ENCODE peak calls at places on chromosomes 1 and 21, in six cellular contexts. One of them, this sample, is unnamed.

GRCh38 chr21:41589131-41589530 is 81.2 kb upstream of the TMPRSS2 start:
- DNase-seq in brain microvascular endothelial cell: no peak
- DNase-seq in pancreas: no peak
- DNase-seq in fibroblast of mammary gland: no peak
- DNase-seq in A549: no peak
- DNase-seq in B cell: no peak
- DNase-seq in this sample: no peak

GRCh38 chr1:194372266-194372665 is 1185.9 kb upstream of the B3GALT2 start:
- DNase-seq in fibroblast of mammary gland: no peak
- DNase-seq in brain microvascular endothelial cell: no peak
- DNase-seq in A549: no peak
- DNase-seq in pancreas: no peak
- DNase-seq in B cell: no peak
- DNase-seq in this sample: no peak

GRCh38 chr1:101073836-101074235 is 48.3 kb upstream of the DPH5 start:
- DNase-seq in brain microvascular endothelial cell: no peak
- DNase-seq in fibroblast of mammary gland: no peak
- DNase-seq in pancreas: no peak
- DNase-seq in A549: no peak
- DNase-seq in B cell: no peak
- DNase-seq in this sample: no peak

GRCh38 chr1:91798741-91799140 is 87.2 kb downstream of the TGFBR3 start:
- DNase-seq in B cell: no peak
- DNase-seq in fibroblast of mammary gland: peak; percentile 76
- DNase-seq in brain microvascular endothelial cell: no peak
- DNase-seq in A549: no peak
- DNase-seq in pancreas: no peak
- DNase-seq in this sample: no peak

GRCh38 chr21:24583473-24583872 is 1023.8 kb downstream of the MRPL39 start:
- DNase-seq in pancreas: no peak
- DNase-seq in A549: no peak
- DNase-seq in B cell: no peak
- DNase-seq in fibroblast of mammary gland: no peak
- DNase-seq in brain microvascular endothelial cell: no peak
- DNase-seq in this sample: no peak

GRCh38 chr1:246004281-246004680 is 502.8 kb downstream of the SMYD3 start:
- DNase-seq in B cell: no peak
- DNase-seq in brain microvascular endothelial cell: no peak
- DNase-seq in A549: no peak
- DNase-seq in pancreas: no peak
- DNase-seq in fibroblast of mammary gland: no peak
- DNase-seq in this sample: no peak

GRCh38 chr1:43552813-43553212 is 22.1 kb downstream of the PTPRF start:
- DNase-seq in pancreas: peak; percentile 77
- DNase-seq in brain microvascular endothelial cell: no peak
- DNase-seq in B cell: no peak
- DNase-seq in A549: no peak
- DNase-seq in fibroblast of mammary gland: peak; percentile 22
- DNase-seq in this sample: no peak

GRCh38 chr1:17798799-17799382 is 43.8 kb downstream of the ACTL8 start:
- DNase-seq in fibroblast of mammary gland: no peak
- DNase-seq in A549: no peak
- DNase-seq in pancreas: no peak
- DNase-seq in brain microvascular endothelial cell: no peak
- DNase-seq in B cell: no peak
- DNase-seq in this sample: no peak

GRCh38 chr1:162300057-162300917 is 76.4 kb downstream of the SPATA46 start:
- DNase-seq in pancreas: no peak
- DNase-seq in brain microvascular endothelial cell: no peak
- DNase-seq in A549: no peak
- DNase-seq in B cell: no peak
- DNase-seq in fibroblast of mammary gland: no peak
- DNase-seq in this sample: no peak
- TF ChIP-seq CTCF in pancreas: no peak
- TF ChIP-seq CTCF in brain microvascular endothelial cell: no peak
- TF ChIP-seq CTCF in A549: no peak
- TF ChIP-seq CTCF in B cell: no peak
- TF ChIP-seq CTCF in fibroblast of mammary gland: no peak
- TF ChIP-seq CTCF in this sample: no peak

GRCh38 chr1:12206238-12206637 is 23.6 kb upstream of the VPS13D start:
- DNase-seq in A549: no peak
- DNase-seq in brain microvascular endothelial cell: no peak
- DNase-seq in pancreas: no peak
- DNase-seq in B cell: no peak
- DNase-seq in fibroblast of mammary gland: no peak
- DNase-seq in this sample: no peak

GRCh38 chr1:12204140-12204539 is 25.7 kb upstream of the VPS13D start:
- DNase-seq in A549: no peak
- DNase-seq in fibroblast of mammary gland: no peak
- DNase-seq in B cell: peak; percentile 60
- DNase-seq in pancreas: no peak
- DNase-seq in brain microvascular endothelial cell: no peak
- DNase-seq in this sample: peak; percentile 65

GRCh38 chr1:12203216-12204007 is 26.4 kb upstream of the VPS13D start:
- DNase-seq in A549: no peak
- DNase-seq in brain microvascular endothelial cell: no peak
- DNase-seq in B cell: no peak
- DNase-seq in fibroblast of mammary gland: no peak
- DNase-seq in pancreas: no peak
- DNase-seq in this sample: no peak

GRCh38 chr1:12206792-12207424 is 22.9 kb upstream of the VPS13D start:
- DNase-seq in A549: no peak
- DNase-seq in pancreas: no peak
- DNase-seq in B cell: no peak
- DNase-seq in brain microvascular endothelial cell: no peak
- DNase-seq in fibroblast of mammary gland: no peak
- DNase-seq in this sample: no peak

DNA sequence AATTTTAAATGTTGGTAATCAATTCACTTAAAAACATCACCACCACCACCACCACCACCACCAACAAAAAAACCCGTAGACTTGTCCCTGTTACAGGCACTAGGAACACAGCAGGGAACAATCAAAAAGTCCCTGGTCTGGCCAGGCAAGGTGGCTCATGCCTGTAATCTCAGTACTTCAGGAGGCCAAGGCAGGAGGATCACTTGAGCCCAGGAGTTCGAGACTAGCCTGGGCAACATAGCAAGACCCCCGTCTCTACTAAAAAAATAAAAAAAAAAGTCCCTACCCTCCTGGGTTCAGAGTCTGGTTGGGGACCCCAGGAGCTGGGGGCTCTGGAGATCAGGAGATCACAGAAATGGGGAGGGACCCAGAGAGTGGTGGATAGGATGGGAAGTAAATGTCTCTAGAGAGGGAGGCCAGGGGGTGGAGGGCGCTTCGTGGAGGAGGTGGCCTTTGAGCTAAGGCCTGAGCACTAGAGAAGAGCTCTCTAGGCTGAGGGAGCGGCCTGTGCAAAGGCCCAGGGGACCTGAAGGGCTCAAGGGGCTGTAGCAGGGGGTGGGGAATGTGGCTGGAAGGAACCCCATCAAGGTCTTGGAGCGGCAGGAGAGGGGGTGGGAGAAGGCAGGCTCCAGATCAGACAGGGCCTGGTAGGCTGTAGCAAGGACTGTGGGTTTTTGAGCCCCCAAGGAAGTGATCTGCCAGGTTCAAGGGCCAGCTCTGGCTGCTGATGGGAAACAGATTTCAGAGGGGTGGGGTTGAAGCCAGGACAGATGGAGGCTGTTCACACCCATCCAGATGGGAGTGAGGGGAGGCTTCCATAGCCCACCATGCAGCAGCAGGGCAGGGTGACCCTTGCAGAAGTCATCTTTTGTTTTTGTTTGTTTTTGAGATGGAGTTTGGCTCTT is 24.8 kb upstream of the VPS13D start:
- DNase-seq in fibroblast of mammary gland: no peak
- DNase-seq in B cell: no peak
- DNase-seq in A549: no peak
- DNase-seq in pancreas: no peak
- DNase-seq in brain microvascular endothelial cell: no peak
- DNase-seq in this sample: peak; percentile 12
- TF ChIP-seq CTCF in fibroblast of mammary gland: no peak
- TF ChIP-seq CTCF in B cell: no peak
- TF ChIP-seq CTCF in A549: no peak
- TF ChIP-seq CTCF in pancreas: no peak
- TF ChIP-seq CTCF in brain microvascular endothelial cell: no peak
- TF ChIP-seq CTCF in this sample: no peak

GRCh38 chr1:12353981-12354380 is 124.2 kb downstream of the VPS13D start:
- DNase-seq in brain microvascular endothelial cell: no peak
- DNase-seq in B cell: no peak
- DNase-seq in pancreas: no peak
- DNase-seq in fibroblast of mammary gland: no peak
- DNase-seq in A549: no peak
- DNase-seq in this sample: no peak

GRCh38 chr1:12359734-12360133 is 129.9 kb downstream of the VPS13D start:
- DNase-seq in A549: no peak
- DNase-seq in fibroblast of mammary gland: no peak
- DNase-seq in brain microvascular endothelial cell: no peak
- DNase-seq in pancreas: no peak
- DNase-seq in B cell: no peak
- DNase-seq in this sample: no peak

GRCh38 chr1:12356004-12356890 is 126.4 kb downstream of the VPS13D start:
- DNase-seq in pancreas: no peak
- DNase-seq in brain microvascular endothelial cell: peak; percentile 33
- DNase-seq in A549: peak; percentile 50
- DNase-seq in fibroblast of mammary gland: peak; percentile 10
- DNase-seq in B cell: no peak
- DNase-seq in this sample: no peak

DNA sequence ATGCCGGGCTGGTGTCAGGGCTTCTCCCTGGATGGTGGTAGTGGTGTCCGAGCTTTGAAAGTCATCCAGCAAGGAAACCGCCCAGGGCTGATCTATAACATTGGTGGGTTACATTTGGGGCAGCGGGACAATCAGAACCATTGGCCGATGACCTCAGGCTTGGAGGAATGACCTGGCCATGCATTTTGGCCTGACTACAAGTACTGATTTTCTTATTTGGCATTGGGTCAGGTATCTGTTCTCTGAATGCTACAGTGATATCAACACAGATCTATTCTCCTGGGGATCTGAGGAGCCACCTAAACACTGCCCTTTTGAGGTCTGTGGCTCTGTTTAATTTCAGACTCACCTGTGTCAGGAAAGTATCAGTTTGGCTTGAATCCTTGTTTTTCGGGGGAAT is 128.7 kb downstream of the VPS13D start:
- DNase-seq in fibroblast of mammary gland: no peak
- DNase-seq in pancreas: no peak
- DNase-seq in A549: no peak
- DNase-seq in B cell: no peak
- DNase-seq in brain microvascular endothelial cell: no peak
- DNase-seq in this sample: no peak
- TF ChIP-seq CTCF in fibroblast of mammary gland: no peak
- TF ChIP-seq CTCF in pancreas: no peak
- TF ChIP-seq CTCF in A549: no peak
- TF ChIP-seq CTCF in B cell: no peak
- TF ChIP-seq CTCF in brain microvascular endothelial cell: no peak
- TF ChIP-seq CTCF in this sample: no peak

DNA sequence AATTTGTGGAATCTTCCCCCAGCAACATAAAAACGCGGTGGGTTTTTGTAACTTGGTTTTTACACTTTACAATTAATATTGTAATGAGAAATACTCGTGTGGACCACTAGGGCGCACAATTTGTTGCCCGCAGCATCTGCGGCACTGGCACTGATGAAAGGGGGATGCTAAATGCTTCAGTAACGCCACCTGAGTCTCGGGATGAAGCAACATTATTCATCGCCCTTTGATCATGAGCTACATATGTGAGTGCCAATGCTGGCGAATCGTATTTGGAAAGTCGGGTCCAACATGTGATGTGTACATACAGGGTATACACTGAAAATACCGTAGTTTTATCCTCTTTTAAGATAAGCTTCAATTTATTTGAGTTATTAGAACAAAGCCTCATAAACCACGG is 34.2 kb upstream of the COX20 start:
- DNase-seq in pancreas: peak; percentile 31
- DNase-seq in B cell: peak; percentile 71
- DNase-seq in brain microvascular endothelial cell: peak; percentile 12
- DNase-seq in A549: peak; percentile 67
- DNase-seq in fibroblast of mammary gland: peak; percentile 45
- DNase-seq in this sample: peak; percentile 66
- TF ChIP-seq CTCF in pancreas: peak; percentile 47
- TF ChIP-seq CTCF in B cell: peak; percentile 81
- TF ChIP-seq CTCF in brain microvascular endothelial cell: peak; percentile 75
- TF ChIP-seq CTCF in A549: peak; percentile 62
- TF ChIP-seq CTCF in fibroblast of mammary gland: peak; percentile 60
- TF ChIP-seq CTCF in this sample: peak; percentile 37

DNA sequence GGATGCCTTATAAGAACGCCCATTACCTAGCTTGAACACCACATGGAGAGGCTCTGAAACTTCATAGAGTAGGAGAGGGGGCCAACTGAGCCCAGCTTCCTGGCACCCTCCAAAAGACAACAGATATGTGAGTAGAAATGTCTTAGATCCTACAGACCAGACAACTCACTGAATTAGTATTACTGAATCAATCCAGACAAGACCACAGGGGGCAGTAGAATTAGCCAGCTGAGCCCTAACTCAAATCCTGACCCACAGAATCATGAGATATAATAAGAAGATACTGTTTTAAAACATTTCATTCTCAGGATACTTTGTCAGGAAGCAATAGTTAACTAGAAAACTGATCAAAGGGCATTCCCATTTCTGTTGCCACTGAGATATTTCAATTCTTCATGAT is 45.8 kb upstream of the C1orf21 start:
- DNase-seq in pancreas: no peak
- DNase-seq in A549: no peak
- DNase-seq in fibroblast of mammary gland: peak; percentile 13
- DNase-seq in brain microvascular endothelial cell: peak; percentile 4
- DNase-seq in B cell: no peak
- DNase-seq in this sample: no peak
- TF ChIP-seq CTCF in pancreas: no peak
- TF ChIP-seq CTCF in A549: no peak
- TF ChIP-seq CTCF in fibroblast of mammary gland: peak; percentile 37
- TF ChIP-seq CTCF in brain microvascular endothelial cell: peak; percentile 51
- TF ChIP-seq CTCF in B cell: no peak
- TF ChIP-seq CTCF in this sample: no peak

GRCh38 chr1:88683848-88684481 is at the start of gene PKN2:
- DNase-seq in fibroblast of mammary gland: peak; percentile 97
- DNase-seq in brain microvascular endothelial cell: peak; percentile 95
- DNase-seq in A549: peak; percentile 69
- DNase-seq in pancreas: peak; percentile 98
- DNase-seq in B cell: peak; percentile 97
- DNase-seq in this sample: peak; percentile 94
- TF ChIP-seq CTCF in fibroblast of mammary gland: no peak
- TF ChIP-seq CTCF in brain microvascular endothelial cell: peak; percentile 18
- TF ChIP-seq CTCF in A549: no peak
- TF ChIP-seq CTCF in pancreas: no peak
- TF ChIP-seq CTCF in B cell: no peak
- TF ChIP-seq CTCF in this sample: no peak

This sample was measured in GM20000.